ENCODE peak calls at places on chromosomes 7 and 10, in eight cellular contexts. H is stimulated activated naive CD8-positive, alpha-beta T cell treated with anti-CD3 and anti-CD28 coated beads, Interleukin-15, amount 100 ng/mL, for 72 hours; Y is NCI-H2081 treated with DMSO at 0.1 percent for 48 hours; M is stimulated activated CD8-positive, alpha-beta memory T cell treated with anti-CD3 and anti-CD28 coated beads, Interleukin-7, amount 100 ng/mL, for 24 hours; T is endodermal cell; X is T-cell; G is Peyer's patch; N is RPMI7951. R is an unnamed sample.

GRCh38 chr10:43403911-43404674 is 4.9 kb downstream of the HNRNPF start:
- DNase-seq in H (no peak), Y (no peak), M (no peak), T (no peak), X (no peak), G (no peak), N (peak), R (no peak)

GRCh38 chr10:130782467-130782866 is 529.1 kb downstream of the TCERG1L start:
- DNase-seq in H (no peak), Y (no peak), M (no peak), T (peak), X (no peak), G (no peak), N (no peak), R (no peak)

GRCh38 chr7:93717217-93717900 is 142.8 kb upstream of the CALCR start:
- DNase-seq in H (no peak), Y (no peak), M (no peak), T (no peak), X (no peak), G (no peak), N (peak), R (no peak)

GRCh38 chr10:133390597-133391248 is 3.2 kb upstream of the MTG1 start:
- DNase-seq in H (no peak), Y (no peak), M (no peak), T (no peak), X (no peak), G (no peak), N (no peak), R (no peak)

GRCh38 chr7:51071427-51071826 is 245.2 kb downstream of the COBL start:
- DNase-seq in H (no peak), Y (no peak), M (no peak), T (no peak), X (no peak), G (no peak), N (no peak), R (no peak)

GRCh38 chr10:10092581-10092980 is 925.1 kb upstream of the CELF2 start:
- DNase-seq in H (no peak), Y (no peak), M (no peak), T (peak), X (no peak), G (no peak), N (no peak), R (no peak)

GRCh38 chr10:46022978-46023702 is 7.3 kb downstream of the NCOA4 start:
- DNase-seq in H (peak), Y (no peak), M (peak), T (peak), X (peak), G (peak), N (peak), R (peak)

GRCh38 chr10:19778996-19779395 is 37.2 kb upstream of the PLXDC2 start:
- DNase-seq in H (no peak), Y (no peak), M (no peak), T (no peak), X (no peak), G (no peak), N (no peak), R (no peak)

GRCh38 chr10:88088441-88089340 is 225.3 kb downstream of the PTEN start:
- DNase-seq in H (no peak), Y (peak), M (no peak), T (no peak), X (no peak), G (no peak), N (peak), R (no peak)

GRCh38 chr7:158143196-158144120 is 444.2 kb downstream of the PTPRN2 start:
- DNase-seq in H (no peak), Y (no peak), M (no peak), T (no peak), X (no peak), G (no peak), N (no peak), R (no peak)

GRCh38 chr10:25600651-25601050 is 333.4 kb upstream of the MYO3A start:
- DNase-seq in H (no peak), Y (no peak), M (no peak), T (no peak), X (no peak), G (no peak), N (no peak), R (no peak)

GRCh38 chr7:35691827-35692307 is 3.1 kb downstream of the HERPUD2 start:
- DNase-seq in H (peak), Y (no peak), M (no peak), T (no peak), X (peak), G (no peak), N (no peak), R (no peak)

GRCh38 chr10:494149-494542 is 195.3 kb downstream of the DIP2C start:
- DNase-seq in H (no peak), Y (no peak), M (no peak), T (no peak), X (no peak), G (no peak), N (no peak), R (no peak)

GRCh38 chr7:108452707-108453106 is 3.5 kb downstream of the NRCAM start:
- DNase-seq in H (no peak), Y (no peak), M (no peak), T (no peak), X (no peak), G (no peak), N (peak), R (no peak)

GRCh38 chr10:114507449-114507848 is 103.1 kb upstream of the AFAP1L2 start:
- DNase-seq in H (no peak), Y (no peak), M (no peak), T (no peak), X (no peak), G (peak), N (no peak), R (no peak)

GRCh38 chr10:125768217-125768616 is 7.4 kb downstream of the MMP21 start:
- DNase-seq in H (no peak), Y (no peak), M (no peak), T (no peak), X (no peak), G (no peak), N (peak), R (no peak)

GRCh38 chr7:103369430-103369829 is 22.0 kb downstream of the PSMC2 start:
- DNase-seq in H (no peak), Y (no peak), M (no peak), T (no peak), X (no peak), G (no peak), N (no peak), R (no peak)

GRCh38 chr7:94060772-94061171 is 56.6 kb upstream of the BET1 start:
- DNase-seq in H (no peak), Y (no peak), M (no peak), T (no peak), X (no peak), G (no peak), N (peak), R (no peak)

GRCh38 chr7:20798081-20798693 is 11.5 kb upstream of the SP8 start:
- DNase-seq in H (peak), Y (peak), M (no peak), T (peak), X (no peak), G (peak), N (peak), R (no peak)

GRCh38 chr10:10831085-10831484 is 186.6 kb upstream of the CELF2 start:
- DNase-seq in H (no peak), Y (no peak), M (no peak), T (no peak), X (no peak), G (no peak), N (peak), R (no peak)

GRCh38 chr10:92830478-92831389 is 17.6 kb upstream of the EXOC6 start:
- DNase-seq in H (no peak), Y (no peak), M (no peak), T (no peak), X (no peak), G (no peak), N (no peak), R (no peak)

GRCh38 chr7:47088329-47089067 is 493.4 kb downstream of the TNS3 start:
- DNase-seq in H (no peak), Y (no peak), M (no peak), T (peak), X (no peak), G (no peak), N (peak), R (no peak)

GRCh38 chr10:50885097-50885859 is at the start of gene A1CF:
- DNase-seq in H (no peak), Y (no peak), M (no peak), T (no peak), X (no peak), G (no peak), N (no peak), R (no peak)

GRCh38 chr10:28217848-28218247 is 85.0 kb downstream of the MPP7 start:
- DNase-seq in H (peak), Y (no peak), M (no peak), T (no peak), X (no peak), G (no peak), N (peak), R (no peak)

GRCh38 chr7:106657085-106657991 is 3.6 kb downstream of the CCDC71L start:
- DNase-seq in H (no peak), Y (no peak), M (no peak), T (no peak), X (no peak), G (no peak), N (peak), R (no peak)

GRCh38 chr7:96598421-96598820 is 111.2 kb downstream of the SEM1 start:
- DNase-seq in H (no peak), Y (no peak), M (no peak), T (no peak), X (no peak), G (no peak), N (no peak), R (no peak)

GRCh38 chr7:124338861-124339260 is 306.0 kb upstream of the TMEM229A start:
- DNase-seq in H (no peak), Y (no peak), M (no peak), T (no peak), X (no peak), G (no peak), N (no peak), R (no peak)

GRCh38 chr7:47470567-47471357 is 111.1 kb downstream of the TNS3 start:
- DNase-seq in H (no peak), Y (peak), M (no peak), T (peak), X (no peak), G (peak), N (peak), R (no peak)

GRCh38 chr10:113746188-113746950 is 5.1 kb upstream of the PLEKHS1 start:
- DNase-seq in H (no peak), Y (no peak), M (no peak), T (no peak), X (no peak), G (peak), N (peak), R (no peak)

GRCh38 chr7:132102942-132103341 is 473.3 kb downstream of the PLXNA4 start:
- DNase-seq in H (no peak), Y (no peak), M (no peak), T (peak), X (no peak), G (no peak), N (no peak), R (no peak)

GRCh38 chr7:116986611-116987565 is 33.6 kb downstream of the ST7 start:
- DNase-seq in H (no peak), Y (no peak), M (no peak), T (no peak), X (no peak), G (no peak), N (no peak), R (no peak)

GRCh38 chr10:125629758-125630376 is 53.1 kb downstream of the TEX36 start:
- DNase-seq in H (no peak), Y (peak), M (no peak), T (no peak), X (no peak), G (no peak), N (peak), R (no peak)

GRCh38 chr7:22842383-22842903 is 19.8 kb upstream of the TOMM7 start:
- DNase-seq in H (no peak), Y (no peak), M (no peak), T (peak), X (no peak), G (no peak), N (peak), R (no peak)

GRCh38 chr10:110859947-110860376 is 11.8 kb upstream of the PDCD4 start:
- DNase-seq in H (no peak), Y (no peak), M (no peak), T (peak), X (no peak), G (no peak), N (peak), R (peak)

GRCh38 chr10:103724771-103725170 is 130.6 kb downstream of the SH3PXD2A start:
- DNase-seq in H (no peak), Y (no peak), M (no peak), T (no peak), X (no peak), G (no peak), N (no peak), R (no peak)

GRCh38 chr10:113329121-113329596 is 223.7 kb upstream of the HABP2 start:
- DNase-seq in H (no peak), Y (no peak), M (no peak), T (no peak), X (no peak), G (no peak), N (peak), R (no peak)

GRCh38 chr10:50291261-50291850 is 40.0 kb upstream of the ASAH2 start:
- DNase-seq in H (no peak), Y (no peak), M (no peak), T (no peak), X (no peak), G (no peak), N (peak), R (no peak)